ENCODE peak calls at places on chromosomes 4 and X, in six cellular contexts. M is H1, U is prostate gland, J is stomach, N is Panc1, T is sigmoid colon. B is an unnamed sample.

GRCh38 chrX:132758778-132759177 is 199.7 kb downstream of the HS6ST2 start:
- DNase-seq in N (no peak), T (no peak), J (no peak), U (no peak), M (no peak), B (no peak)

GRCh38 chrX:129606918-129607317 is 47.8 kb downstream of the APLN start:
- DNase-seq in U (peak), J (peak), M (peak), N (peak), T (peak), B (peak)

GRCh38 chrX:10110984-10111363 is 45.8 kb upstream of the CLCN4 start:
- DNase-seq in N (no peak), U (no peak), M (no peak), T (no peak), J (no peak), B (peak)

GRCh38 chrX:118495958-118496762 is 545 bp downstream of the DOCK11 start:
- DNase-seq in N (no peak), T (peak), M (peak), U (peak), J (peak), B (peak)

GRCh38 chrX:149522914-149523313 is 17.8 kb upstream of the IDS start:
- DNase-seq in J (no peak), T (no peak), N (no peak), U (no peak), M (no peak), B (no peak)

GRCh38 chr4:181254771-181255170 is 988.4 kb upstream of the TENM3 start:
- DNase-seq in M (no peak), N (no peak), U (no peak), J (no peak), T (no peak), B (no peak)

GRCh38 chr4:168587326-168588125 is 90.7 kb downstream of the PALLD start:
- DNase-seq in U (peak), M (no peak), N (no peak), T (peak), J (no peak), B (no peak)

GRCh38 chrX:73867144-73867543 is 304.1 kb downstream of the CHIC1 start:
- DNase-seq in U (no peak), N (no peak), J (no peak), M (no peak), T (no peak), B (no peak)

GRCh38 chr4:177802149-177802548 is 359.9 kb upstream of the AGA start:
- DNase-seq in U (no peak), N (no peak), J (no peak), M (no peak), T (no peak), B (no peak)

GRCh38 chr4:152278505-152279301 is 257.2 kb downstream of the FBXW7 start:
- DNase-seq in T (no peak), N (no peak), M (no peak), U (no peak), J (peak), B (no peak)

GRCh38 chr4:14130551-14130950 is 503.0 kb upstream of the BOD1L1 start:
- DNase-seq in N (no peak), U (no peak), T (no peak), J (no peak), M (no peak), B (no peak)

GRCh38 chrX:131305926-131306325 is 16.8 kb upstream of the IGSF1 start:
- DNase-seq in J (no peak), T (no peak), N (no peak), U (no peak), M (no peak), B (no peak)

GRCh38 chrX:68671221-68671620 is 23.8 kb downstream of the STARD8 start:
- DNase-seq in N (no peak), M (no peak), J (no peak), U (no peak), T (no peak), B (no peak)

GRCh38 chr4:1464581-1465171 is 58.4 kb upstream of the NKX1-1 start:
- DNase-seq in N (no peak), J (no peak), U (no peak), T (no peak), M (no peak), B (no peak)

GRCh38 chrX:152445926-152446325 is 5.2 kb downstream of the GABRA3 start:
- DNase-seq in M (no peak), J (no peak), N (no peak), T (no peak), U (no peak), B (no peak)

GRCh38 chr4:129747756-129748155 is 651.8 kb downstream of the C4orf33 start:
- DNase-seq in U (no peak), J (no peak), N (no peak), T (no peak), M (no peak), B (no peak)

GRCh38 chr4:77819836-77820679 is 890 bp upstream of the CNOT6L start:
- DNase-seq in N (peak), T (peak), M (peak), U (peak), J (peak), B (peak)
- TF ChIP-seq POLR2AphosphoS5 in N (peak), T (peak), M (no peak), U (peak), J (peak), B (peak)

GRCh38 chr4:70945452-70946055 is 43.4 kb downstream of the MOB1B start:
- DNase-seq in U (no peak), J (no peak), N (no peak), M (no peak), T (no peak), B (no peak)
- TF ChIP-seq POLR2AphosphoS5 in U (no peak), J (no peak), N (no peak), M (no peak), T (no peak), B (no peak)

DNA sequence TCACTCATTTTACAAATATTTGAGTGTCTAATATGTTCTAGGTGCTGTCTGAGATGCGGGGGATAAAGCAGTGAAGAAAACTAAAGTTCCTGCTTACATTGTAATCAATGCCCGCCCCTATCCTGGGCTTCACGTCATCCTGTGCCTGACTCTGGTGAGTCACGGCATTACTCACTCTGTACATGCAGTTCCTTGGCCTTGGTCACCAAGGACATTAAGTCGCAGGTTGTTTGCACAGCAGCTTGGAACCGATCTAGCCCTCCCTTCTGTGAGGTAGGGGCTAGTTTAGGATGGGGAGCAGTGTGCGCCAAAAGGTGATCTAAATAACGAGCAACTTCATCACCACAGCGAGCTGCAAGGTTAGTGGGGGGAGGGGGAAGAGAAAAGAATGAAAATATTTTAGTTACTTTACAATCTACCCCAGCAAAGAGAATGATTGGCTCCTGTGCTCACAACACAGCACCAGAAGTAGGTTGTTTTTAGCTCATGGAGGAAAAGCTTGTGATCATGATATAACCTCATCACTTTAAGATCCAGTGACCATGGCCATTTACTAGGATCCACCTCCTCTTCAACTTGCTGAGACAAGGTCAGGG is 48.0 kb upstream of the HDAC8 start:
- DNase-seq in T (peak), N (peak), J (peak), M (no peak), U (peak), B (no peak)
- TF ChIP-seq POLR2AphosphoS5 in T (peak), N (peak), J (peak), M (no peak), U (peak), B (no peak)

GRCh38 chr4:146846882-146847281 is 98.8 kb downstream of the TTC29 start:
- DNase-seq in J (no peak), N (no peak), M (no peak), T (no peak), U (no peak), B (no peak)
- TF ChIP-seq POLR2AphosphoS5 in J (no peak), N (no peak), M (no peak), T (no peak), U (no peak), B (no peak)

GRCh38 chr4:61517144-61517543 is 317.0 kb downstream of the ADGRL3 start:
- DNase-seq in T (no peak), J (no peak), M (peak), U (no peak), N (no peak), B (no peak)

GRCh38 chr4:61522312-61522711 is 322.2 kb downstream of the ADGRL3 start:
- DNase-seq in M (no peak), J (no peak), N (no peak), U (no peak), T (no peak), B (no peak)

GRCh38 chr4:61520176-61520575 is 320.1 kb downstream of the ADGRL3 start:
- DNase-seq in M (no peak), T (no peak), N (no peak), J (no peak), U (no peak), B (no peak)

GRCh38 chr4:61521451-61521850 is 321.3 kb downstream of the ADGRL3 start:
- DNase-seq in M (no peak), J (no peak), U (no peak), N (no peak), T (no peak), B (no peak)

GRCh38 chr4:61520688-61521160 is 320.6 kb downstream of the ADGRL3 start:
- DNase-seq in U (no peak), N (no peak), M (no peak), J (peak), T (no peak), B (no peak)
- TF ChIP-seq POLR2AphosphoS5 in U (no peak), N (no peak), M (no peak), J (no peak), T (no peak), B (no peak)

GRCh38 chr4:179051211-179051610 is 1609.0 kb upstream of the AGA start:
- DNase-seq in M (no peak), J (no peak), U (no peak), N (no peak), T (no peak), B (no peak)
- TF ChIP-seq POLR2AphosphoS5 in M (no peak), J (no peak), U (no peak), N (no peak), T (no peak), B (no peak)

GRCh38 chrX:136496359-136496767 is 1.0 kb upstream of the HTATSF1 start:
- DNase-seq in U (no peak), N (no peak), T (no peak), J (no peak), M (no peak), B (no peak)
- TF ChIP-seq POLR2AphosphoS5 in U (no peak), N (no peak), T (no peak), J (no peak), M (no peak), B (no peak)

DNA sequence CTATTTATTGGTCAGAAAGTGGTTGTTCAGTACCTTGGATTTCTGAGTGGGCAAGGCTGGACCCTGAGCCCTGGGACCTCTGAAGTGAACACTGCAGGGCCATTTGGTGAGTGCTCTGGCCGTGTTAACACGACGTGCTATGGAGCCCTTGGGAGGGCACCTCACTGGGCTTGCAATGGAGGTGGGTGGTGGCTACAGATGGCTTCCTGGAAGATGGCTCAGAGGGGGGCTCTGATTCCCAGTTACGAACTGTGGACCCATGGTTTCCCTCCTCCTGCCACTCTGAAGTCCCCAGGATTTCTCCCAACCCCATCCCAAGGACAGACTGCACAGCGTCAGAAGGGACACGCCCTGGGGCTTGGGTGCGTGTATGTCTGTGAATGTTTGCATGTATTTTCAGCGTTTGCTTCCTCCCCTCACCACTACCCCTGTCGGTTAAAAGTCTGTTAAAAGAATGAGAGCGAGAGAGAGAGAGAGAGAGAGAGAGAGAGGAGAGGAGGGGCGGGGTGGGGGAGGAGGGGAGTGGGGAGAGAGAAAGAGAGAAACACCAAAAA is 3.7 kb upstream of the RHOH start:
- DNase-seq in U (no peak), T (no peak), M (peak), N (no peak), J (no peak), B (no peak)
- TF ChIP-seq POLR2AphosphoS5 in U (no peak), T (no peak), M (no peak), N (no peak), J (no peak), B (peak)

B was measured in GM12892.